ENCODE peak calls at places on chromosomes 2 and 18, in five cellular contexts. M, U, L, G and F are unnamed samples.

GRCh38 chr18:22282311-22283235 is 113.2 kb downstream of the GATA6 start:
- DNase-seq in M (peak; percentile 98), U (peak; percentile 83), L (no peak), G (no peak), F (no peak)

GRCh38 chr2:170300993-170301392 is 123.0 kb downstream of the MYO3B start:
- DNase-seq in M (no peak), U (no peak), L (no peak), G (no peak), F (no peak)

GRCh38 chr2:191626497-191627151 is 51.3 kb upstream of the NABP1 start:
- DNase-seq in M (peak; percentile 71), U (peak; percentile 58), L (no peak), G (no peak), F (no peak)

GRCh38 chr18:23273443-23273966 is 138.2 kb downstream of the CABLES1 start:
- DNase-seq in M (no peak), U (no peak), L (no peak), G (no peak), F (no peak)

GRCh38 chr18:59051470-59052165 is 88.1 kb upstream of the SEC11C start:
- DNase-seq in M (no peak), U (no peak), L (peak; percentile 61), G (no peak), F (no peak)

GRCh38 chr18:33577688-33578370 is at the start of gene ASXL3:
- DNase-seq in M (peak; percentile 9), U (no peak), L (no peak), G (peak; percentile 39), F (no peak)

GRCh38 chr18:23593720-23594119 is 7.4 kb upstream of the NPC1 start:
- DNase-seq in M (peak; percentile 80), U (peak; percentile 93), L (no peak), G (no peak), F (no peak)

GRCh38 chr2:241009601-241010530 is 11.4 kb downstream of the SNED1 start:
- DNase-seq in M (peak; percentile 93), U (peak; percentile 43), L (no peak), G (no peak), F (no peak)

GRCh38 chr18:76565238-76566173 is 70.5 kb upstream of the ZNF516 start:
- DNase-seq in M (peak; percentile 97), U (peak; percentile 96), L (peak; percentile 69), G (peak; percentile 67), F (no peak)

GRCh38 chr2:107927034-107927534 is 59.2 kb upstream of the SLC5A7 start:
- DNase-seq in M (no peak), U (no peak), L (no peak), G (no peak), F (no peak)

GRCh38 chr2:112923237-112923966 is 12.4 kb downstream of the IL37 start:
- DNase-seq in M (no peak), U (no peak), L (no peak), G (no peak), F (no peak)

GRCh38 chr18:54852780-54853675 is 24.8 kb downstream of the RAB27B start:
- DNase-seq in M (peak; percentile 70), U (no peak), L (no peak), G (no peak), F (no peak)

GRCh38 chr2:28583899-28584553 is 88.2 kb downstream of the PLB1 start:
- DNase-seq in M (peak; percentile 96), U (peak; percentile 98), L (peak; percentile 95), G (peak; percentile 82), F (peak; percentile 43)

GRCh38 chr2:221478106-221478863 is 93.8 kb downstream of the EPHA4 start:
- DNase-seq in M (no peak), U (peak; percentile 8), L (no peak), G (no peak), F (no peak)

GRCh38 chr2:218383892-218384519 is 1.9 kb downstream of the SLC11A1 start:
- DNase-seq in M (no peak), U (peak; percentile 77), L (no peak), G (no peak), F (no peak)

GRCh38 chr2:218370410-218371063 is 11.5 kb upstream of the SLC11A1 start:
- DNase-seq in M (peak; percentile 75), U (no peak), L (no peak), G (peak; percentile 41), F (no peak)

GRCh38 chr2:246489-247145 is 17.2 kb downstream of the SH3YL1 start:
- DNase-seq in M (peak; percentile 83), U (peak; percentile 68), L (no peak), G (no peak), F (no peak)

GRCh38 chr2:109560265-109560664 is 53.5 kb downstream of the SEPTIN10 start:
- DNase-seq in M (peak; percentile 35), U (peak; percentile 49), L (no peak), G (no peak), F (no peak)

GRCh38 chr2:37321029-37321682 is 3.5 kb downstream of the PRKD3 start:
- DNase-seq in M (no peak), U (no peak), L (no peak), G (no peak), F (no peak)

GRCh38 chr18:32937007-32937540 is 164.3 kb upstream of the KLHL14 start:
- DNase-seq in M (peak; percentile 12), U (no peak), L (no peak), G (no peak), F (no peak)

GRCh38 chr2:117272975-117273671 is 541.4 kb upstream of the DDX18 start:
- DNase-seq in M (peak; percentile 0), U (peak; percentile 0), L (no peak), G (no peak), F (no peak)

GRCh38 chr2:29295843-29296242 is 180.6 kb downstream of the CLIP4 start:
- DNase-seq in M (peak; percentile 60), U (peak; percentile 62), L (no peak), G (no peak), F (no peak)

GRCh38 chr18:43587538-43588153 is 310.4 kb upstream of the SYT4 start:
- DNase-seq in M (peak; percentile 76), U (peak; percentile 54), L (no peak), G (no peak), F (no peak)

GRCh38 chr18:6024740-6025139 is 129.4 kb upstream of the TMEM200C start:
- DNase-seq in M (no peak), U (no peak), L (no peak), G (no peak), F (no peak)

GRCh38 chr2:25473758-25474335 is 132.1 kb upstream of the DNMT3A start:
- DNase-seq in M (peak; percentile 67), U (no peak), L (no peak), G (no peak), F (no peak)

GRCh38 chr18:292271-292670 is 24.4 kb upstream of the THOC1 start:
- DNase-seq in M (peak; percentile 48), U (no peak), L (no peak), G (no peak), F (no peak)
- TF ChIP-seq CTCF in M (peak; percentile 58), U (no peak), L (no peak), G (no peak), F (peak; percentile 14)

DNA sequence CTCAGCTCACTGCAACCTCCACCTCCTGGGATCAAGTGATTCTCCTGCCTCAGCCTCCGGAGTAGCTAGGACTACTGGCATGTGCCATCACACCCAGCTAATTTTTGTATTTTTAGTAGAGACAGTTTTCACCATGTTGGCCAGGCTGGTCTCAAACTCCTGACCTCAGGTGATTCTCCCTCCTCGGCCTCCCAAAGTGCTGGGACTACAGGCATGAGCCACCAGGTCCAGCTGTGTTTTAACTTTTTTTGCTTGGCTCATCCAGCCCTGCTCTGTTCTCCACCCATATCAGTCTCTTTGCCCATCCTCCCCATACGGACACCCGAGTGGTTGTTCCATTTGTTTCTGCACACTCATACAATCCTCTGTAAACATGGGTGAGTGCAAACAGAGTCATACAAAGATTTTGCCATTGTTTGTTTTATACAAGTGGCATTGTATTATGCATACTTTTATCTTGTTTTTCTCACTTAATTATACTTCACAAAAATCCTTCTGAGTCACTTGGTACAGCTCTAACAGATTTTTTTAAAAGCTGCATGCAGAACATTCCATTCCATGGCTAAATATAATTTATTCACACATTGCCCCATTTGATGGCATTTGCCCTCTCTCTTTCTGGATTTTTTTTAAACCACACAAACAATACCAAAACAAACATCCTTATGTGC is 5.3 kb downstream of the APOB start:
- DNase-seq in M (peak; percentile 38), U (peak; percentile 70), L (no peak), G (no peak), F (no peak)
- H3K4me3 ChIP-seq in M (no peak overlapping the region), U (no peak overlapping the region), L (no peak overlapping the region), G (no peak overlapping the region), F (no peak overlapping the region)

DNA sequence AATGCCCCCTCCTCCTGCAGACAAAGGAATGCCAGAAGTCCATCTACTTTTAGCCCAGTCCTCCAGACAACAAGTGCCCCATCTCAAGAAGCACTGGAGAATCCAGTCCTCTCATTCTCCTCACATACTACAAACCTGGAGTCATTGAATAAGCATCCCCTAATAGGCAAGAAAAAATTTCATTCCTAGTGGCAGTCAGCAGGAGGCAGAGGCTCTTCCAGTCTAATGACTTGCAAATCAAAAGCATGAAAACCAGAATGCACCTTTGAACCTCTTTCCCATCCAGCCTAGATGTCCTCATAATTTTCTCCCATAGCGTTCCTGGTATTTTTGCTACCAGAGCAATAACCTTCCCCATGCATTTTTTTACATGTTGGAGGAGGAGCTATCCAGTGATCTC is 252.7 kb downstream of the TTC32 start:
- DNase-seq in M (peak; percentile 70), U (peak; percentile 60), L (no peak), G (no peak), F (no peak)
- TF ChIP-seq CTCF in M (peak; percentile 39), U (peak; percentile 19), L (no peak), G (no peak), F (no peak)

GRCh38 chr2:121368155-121368554 is 83.2 kb upstream of the TFCP2L1 start:
- DNase-seq in M (no peak), U (no peak), L (no peak), G (no peak), F (no peak)

GRCh38 chr2:121367246-121367900 is 82.4 kb upstream of the TFCP2L1 start:
- DNase-seq in M (no peak), U (no peak), L (no peak), G (no peak), F (peak; percentile 13)

GRCh38 chr2:121365061-121365460 is 80.1 kb upstream of the TFCP2L1 start:
- DNase-seq in M (no peak), U (no peak), L (no peak), G (no peak), F (no peak)

GRCh38 chr2:121363632-121364420 is 78.8 kb upstream of the TFCP2L1 start:
- DNase-seq in M (peak; percentile 49), U (peak; percentile 86), L (peak; percentile 52), G (no peak), F (no peak)

GRCh38 chr2:121366040-121366439 is 81.0 kb upstream of the TFCP2L1 start:
- DNase-seq in M (no peak), U (no peak), L (no peak), G (no peak), F (no peak)
- H3K4me3 ChIP-seq in M (no peak overlapping the region), U (no peak overlapping the region), L (no peak overlapping the region), G (no peak overlapping the region), F (no peak overlapping the region)

DNA sequence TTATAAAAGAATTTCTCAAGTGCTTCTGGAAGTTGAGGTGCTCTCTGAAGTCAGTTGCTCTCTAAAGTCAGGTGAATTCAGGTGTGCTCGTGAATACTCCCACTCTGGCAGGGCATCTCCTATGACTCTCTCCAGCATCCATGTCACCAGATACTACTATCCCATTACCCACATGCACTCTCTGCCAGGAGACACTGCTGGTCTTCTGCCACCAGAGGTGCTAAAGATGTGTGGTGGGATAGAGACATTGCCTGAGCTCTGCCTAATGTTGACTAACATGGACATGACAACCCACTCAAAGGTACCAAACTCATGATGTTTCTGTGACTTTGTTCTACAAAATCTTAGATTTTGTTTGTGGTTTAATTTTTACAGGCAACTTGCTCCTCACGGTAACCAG is 106.4 kb upstream of the HNRNPA3 start:
- DNase-seq in M (peak; percentile 2), U (no peak), L (no peak), G (no peak), F (no peak)
- TF ChIP-seq CTCF in M (peak; percentile 26), U (peak; percentile 21), L (no peak), G (no peak), F (peak; percentile 55)

GRCh38 chr18:34901299-34901698 is 139.9 kb upstream of the MAPRE2 start:
- DNase-seq in M (peak; percentile 70), U (no peak), L (no peak), G (no peak), F (no peak)
- H3K4me3 ChIP-seq in M (no peak overlapping the region), U (no peak overlapping the region), L (no peak overlapping the region), G (no peak overlapping the region), F (no peak overlapping the region)